ENCODE peak calls at places on chromosome 21, in five cellular contexts. Z, H, K, I and A are unnamed samples.
A peak's percentile ranks its signal among the peaks of the same experiment; 100 is the strongest.

GRCh38 chr21:44454747-44455523 is at the start of gene LRRC3:
- DNase-seq in I (peak; percentile 30), Z (no peak), H (peak; percentile 70), K (peak; percentile 94), A (peak; percentile 96)

GRCh38 chr21:42040411-42041180 is 30.4 kb upstream of the ZBTB21 start:
- DNase-seq in Z (peak; percentile 99), K (no peak), I (peak; percentile 98), H (no peak), A (no peak)

GRCh38 chr21:41333752-41334151 is 17.2 kb downstream of the FAM3B start:
- DNase-seq in K (no peak), H (no peak), I (no peak), Z (no peak), A (no peak)

GRCh38 chr21:21682172-21682571 is 684.0 kb downstream of the NCAM2 start:
- DNase-seq in I (peak; percentile 1), K (no peak), Z (peak; percentile 12), H (no peak), A (no peak)

GRCh38 chr21:36209626-36210171 is 53.1 kb downstream of the DOP1B start:
- DNase-seq in K (no peak), Z (peak; percentile 44), I (peak; percentile 43), H (peak; percentile 49), A (peak; percentile 75)

GRCh38 chr21:34899760-34900159 is 149.3 kb downstream of the RUNX1 start:
- DNase-seq in K (no peak), Z (no peak), H (no peak), I (no peak), A (no peak)

GRCh38 chr21:33308586-33309490 is 15.9 kb upstream of the IFNAR1 start:
- DNase-seq in I (no peak), K (no peak), Z (peak; percentile 77), H (peak; percentile 37), A (no peak)

GRCh38 chr21:25171438-25171837 is 435.8 kb downstream of the MRPL39 start:
- DNase-seq in Z (no peak), I (no peak), K (no peak), H (no peak), A (no peak)

GRCh38 chr21:29078884-29079765 is 5.7 kb upstream of the CCT8 start:
- DNase-seq in K (no peak), H (peak; percentile 25), I (no peak), Z (no peak), A (no peak)

GRCh38 chr21:37219766-37220432 is 47.2 kb downstream of the VPS26C start:
- DNase-seq in I (no peak), K (no peak), H (no peak), Z (no peak), A (no peak)

GRCh38 chr21:35426484-35426883 is 377.4 kb upstream of the RUNX1 start:
- DNase-seq in Z (no peak), K (peak; percentile 27), H (no peak), I (no peak), A (no peak)

GRCh38 chr21:21159253-21159899 is 161.2 kb downstream of the NCAM2 start:
- DNase-seq in K (no peak), Z (no peak), H (no peak), I (no peak), A (no peak)

GRCh38 chr21:26449161-26449560 is 123.9 kb downstream of the CYYR1 start:
- DNase-seq in H (no peak), I (peak; percentile 61), K (no peak), Z (no peak), A (no peak)

GRCh38 chr21:33762798-33763572 is 120.7 kb downstream of the ITSN1 start:
- DNase-seq in K (no peak), Z (no peak), I (no peak), H (no peak), A (no peak)

GRCh38 chr21:15301736-15302135 is 236.9 kb upstream of the NRIP1 start:
- DNase-seq in I (peak; percentile 9), Z (no peak), K (no peak), H (no peak), A (no peak)

GRCh38 chr21:33157303-33157702 is 72.4 kb upstream of the IFNAR2 start:
- DNase-seq in Z (no peak), I (no peak), H (no peak), K (no peak), A (no peak)

GRCh38 chr21:16708431-16708830 is 804.4 kb upstream of the CXADR start:
- DNase-seq in K (no peak), I (no peak), H (no peak), Z (peak; percentile 29), A (no peak)

GRCh38 chr21:34345892-34346291 is 17.9 kb upstream of the KCNE2 start:
- DNase-seq in K (no peak), H (no peak), I (no peak), Z (no peak), A (no peak)

GRCh38 chr21:44800971-44801467 is 601 bp downstream of the UBE2G2 start:
- DNase-seq in I (no peak), H (no peak), Z (no peak), K (no peak), A (no peak)

GRCh38 chr21:32423320-32423719 is 10.8 kb downstream of the EVA1C start:
- DNase-seq in H (no peak), K (no peak), I (peak; percentile 79), Z (peak; percentile 12), A (no peak)

GRCh38 chr21:30592140-30592539 is at the start of gene KRTAP6-3:
- DNase-seq in Z (no peak), H (no peak), I (no peak), K (no peak), A (no peak)

GRCh38 chr21:39851219-39851618 is 16.0 kb upstream of the PCP4 start:
- DNase-seq in K (no peak), Z (no peak), H (no peak), I (no peak), A (no peak)

GRCh38 chr21:17514124-17514481 is 1.3 kb downstream of the CXADR start:
- DNase-seq in K (no peak), H (no peak), I (no peak), Z (no peak), A (no peak)

GRCh38 chr21:25909341-25909740 is 174.6 kb downstream of the GABPA start:
- DNase-seq in K (no peak), I (no peak), H (no peak), Z (no peak), A (no peak)

GRCh38 chr21:33892853-33893252 is 22.8 kb downstream of the ATP5PO start:
- DNase-seq in Z (no peak), I (no peak), H (no peak), K (peak; percentile 24), A (peak; percentile 66)

GRCh38 chr21:44923481-44924084 is 2.9 kb upstream of the ITGB2 start:
- DNase-seq in H (no peak), I (no peak), Z (no peak), K (no peak), A (no peak)

GRCh38 chr21:16608209-16608830 is 878.5 kb downstream of the USP25 start:
- DNase-seq in Z (no peak), H (no peak), K (no peak), I (no peak), A (no peak)

GRCh38 chr21:42736646-42737350 is 83.4 kb downstream of the PDE9A start:
- DNase-seq in H (no peak), I (no peak), K (no peak), Z (no peak), A (no peak)

GRCh38 chr21:43766734-43767497 is 9.2 kb downstream of the CSTB start:
- DNase-seq in H (no peak), K (no peak), Z (no peak), I (no peak), A (no peak)

GRCh38 chr21:38841472-38841871 is 35.7 kb downstream of the ETS2 start:
- DNase-seq in I (no peak), Z (no peak), H (no peak), K (no peak), A (no peak)

GRCh38 chr21:37484535-37485474 is 118.2 kb downstream of the DYRK1A start:
- DNase-seq in Z (no peak), H (no peak), I (no peak), K (no peak), A (no peak)

GRCh38 chr21:41054206-41054605 is 113.8 kb upstream of the BACE2 start:
- DNase-seq in Z (no peak), K (no peak), H (no peak), I (no peak), A (no peak)

GRCh38 chr21:45530423-45531113 is 11.7 kb downstream of the SLC19A1 start:
- DNase-seq in I (no peak), H (no peak), K (peak; percentile 12), Z (no peak), A (no peak)

GRCh38 chr21:46120301-46121285 is 22.7 kb downstream of the COL6A2 start:
- DNase-seq in I (no peak), K (peak; percentile 12), H (peak; percentile 2), Z (no peak), A (no peak)

GRCh38 chr21:38775733-38776132 is 30.0 kb upstream of the ETS2 start:
- DNase-seq in Z (no peak), K (no peak), H (no peak), I (no peak), A (no peak)

GRCh38 chr21:31187499-31187898 is 149.2 kb upstream of the KRTAP19-8 start:
- DNase-seq in I (no peak), K (no peak), Z (no peak), H (no peak), A (no peak)

GRCh38 chr21:43924421-43925095 is 59.5 kb downstream of the AGPAT3 start:
- DNase-seq in Z (no peak), H (no peak), K (no peak), I (no peak), A (no peak)

GRCh38 chr21:38337793-38338192 is 81.0 kb downstream of the KCNJ15 start:
- DNase-seq in H (no peak), K (no peak), I (no peak), Z (no peak), A (no peak)

GRCh38 chr21:25281134-25281533 is 326.1 kb downstream of the MRPL39 start:
- DNase-seq in H (no peak), Z (no peak), K (no peak), I (no peak), A (no peak)

GRCh38 chr21:44094832-44095231 is 12.4 kb upstream of the PWP2 start:
- DNase-seq in K (no peak), I (no peak), H (no peak), Z (no peak), A (no peak)